ENCODE peak calls at places on chromosome 3, in ten cellular contexts. I is GM23248, W is upper lobe of right lung, P is astrocyte, J is neuronal stem cell, L is astrocyte of the spinal cord, U is cardiac muscle cell, M is spleen, F is pancreas, N is aorta. V is an unnamed sample.

GRCh38 chr3:52842424-52842823 is 7.6 kb upstream of the MUSTN1 start:
- DNase-seq in I (no peak), W (no peak), P (no peak), J (no peak), L (no peak), U (no peak), M (peak), F (no peak), N (no peak), V (no peak)

GRCh38 chr3:129261850-129262249 is 12.4 kb downstream of the COPG1 start:
- DNase-seq in I (no peak), W (no peak), P (no peak), J (no peak), L (no peak), U (no peak), M (no peak), F (no peak), N (no peak), V (no peak)

GRCh38 chr3:12658593-12659058 is 5.3 kb downstream of the RAF1 start:
- DNase-seq in I (peak), W (no peak), P (peak), J (no peak), L (peak), U (peak), M (no peak), F (no peak), N (no peak), V (peak)

GRCh38 chr3:147620906-147621305 is 211.7 kb downstream of the ZIC1 start:
- DNase-seq in I (peak), W (no peak), P (peak), J (no peak), L (peak), U (no peak), M (no peak), F (no peak), N (no peak), V (peak)

GRCh38 chr3:133644768-133645167 is 17.0 kb downstream of the TOPBP1 start:
- DNase-seq in I (peak), W (no peak), P (peak), J (no peak), L (peak), U (no peak), M (no peak), F (no peak), N (no peak), V (peak)

GRCh38 chr3:152444029-152444641 is 175.4 kb downstream of the MBNL1 start:
- DNase-seq in I (peak), W (no peak), P (peak), J (no peak), L (peak), U (peak), M (no peak), F (no peak), N (no peak), V (peak)

GRCh38 chr3:171508676-171509075 is 48.5 kb upstream of the TNIK start:
- DNase-seq in I (no peak), W (no peak), P (no peak), J (no peak), L (no peak), U (peak), M (no peak), F (no peak), N (no peak), V (no peak)

GRCh38 chr3:163476179-163476578 is 1602.1 kb downstream of the SI start:
- DNase-seq in I (no peak), W (no peak), P (no peak), J (no peak), L (peak), U (peak), M (no peak), F (no peak), N (no peak), V (no peak)

GRCh38 chr3:57184516-57184915 is 15.3 kb downstream of the HESX1 start:
- DNase-seq in I (peak), W (no peak), P (no peak), J (no peak), L (no peak), U (no peak), M (no peak), F (no peak), N (no peak), V (peak)

GRCh38 chr3:31064021-31064420 is 169.6 kb upstream of the GADL1 start:
- DNase-seq in I (peak), W (no peak), P (peak), J (no peak), L (peak), U (no peak), M (no peak), F (no peak), N (no peak), V (peak)

GRCh38 chr3:63911395-63911900 is 735 bp downstream of the SCAANT1 start:
- DNase-seq in I (peak), W (no peak), P (no peak), J (no peak), L (no peak), U (no peak), M (no peak), F (no peak), N (no peak), V (no peak)

GRCh38 chr3:169112153-169112892 is 551.2 kb downstream of the MECOM start:
- DNase-seq in I (peak), W (no peak), P (peak), J (no peak), L (peak), U (peak), M (no peak), F (no peak), N (no peak), V (peak)

GRCh38 chr3:11764931-11765363 is 81.7 kb downstream of the TAMM41 start:
- DNase-seq in I (peak), W (no peak), P (peak), J (no peak), L (peak), U (no peak), M (no peak), F (no peak), N (no peak), V (peak)

GRCh38 chr3:39146611-39147373 is 6.6 kb downstream of the CSRNP1 start:
- DNase-seq in I (peak), W (peak), P (peak), J (no peak), L (peak), U (no peak), M (peak), F (peak), N (peak), V (peak)

GRCh38 chr3:183980408-183980807 is 37.3 kb downstream of the ABCC5 start:
- DNase-seq in I (no peak), W (no peak), P (no peak), J (no peak), L (no peak), U (no peak), M (no peak), F (no peak), N (no peak), V (peak)

GRCh38 chr3:129793947-129794318 is 99.6 kb downstream of the TMCC1 start:
- DNase-seq in I (peak), W (no peak), P (no peak), J (peak), L (no peak), U (peak), M (no peak), F (no peak), N (no peak), V (no peak)

GRCh38 chr3:31011383-31011782 is 116.9 kb upstream of the GADL1 start:
- DNase-seq in I (no peak), W (no peak), P (no peak), J (no peak), L (no peak), U (no peak), M (no peak), F (no peak), N (no peak), V (no peak)

GRCh38 chr3:141045849-141046248 is 5.3 kb upstream of the SPSB4 start:
- DNase-seq in I (no peak), W (no peak), P (no peak), J (no peak), L (no peak), U (no peak), M (no peak), F (no peak), N (no peak), V (no peak)

GRCh38 chr3:122200681-122201080 is 17.2 kb downstream of the CASR start:
- DNase-seq in I (no peak), W (no peak), P (no peak), J (no peak), L (no peak), U (no peak), M (no peak), F (no peak), N (no peak), V (no peak)

GRCh38 chr3:149955449-149955848 is 15.2 kb downstream of the PFN2 start:
- DNase-seq in I (peak), W (no peak), P (no peak), J (no peak), L (no peak), U (no peak), M (no peak), F (no peak), N (no peak), V (no peak)

GRCh38 chr3:45599424-45599886 is 4.9 kb downstream of the LIMD1 start:
- DNase-seq in I (no peak), W (no peak), P (no peak), J (no peak), L (no peak), U (no peak), M (peak), F (peak), N (no peak), V (no peak)

GRCh38 chr3:12141350-12141749 is 17.4 kb downstream of the TIMP4 start:
- DNase-seq in I (no peak), W (no peak), P (no peak), J (no peak), L (no peak), U (no peak), M (no peak), F (no peak), N (no peak), V (no peak)

GRCh38 chr3:5231067-5231466 is 43.6 kb downstream of the EDEM1 start:
- DNase-seq in I (no peak), W (no peak), P (no peak), J (no peak), L (no peak), U (no peak), M (no peak), F (no peak), N (no peak), V (no peak)

GRCh38 chr3:169759256-169759655 is 5.6 kb downstream of the TERC start:
- DNase-seq in I (peak), W (no peak), P (peak), J (no peak), L (peak), U (no peak), M (no peak), F (no peak), N (no peak), V (peak)

GRCh38 chr3:157285966-157286365 is 126.0 kb upstream of the CCNL1 start:
- DNase-seq in I (peak), W (no peak), P (no peak), J (no peak), L (no peak), U (no peak), M (no peak), F (no peak), N (no peak), V (no peak)

GRCh38 chr3:128294999-128295468 is 141.8 kb downstream of the EEFSEC start:
- DNase-seq in I (no peak), W (no peak), P (no peak), J (no peak), L (no peak), U (no peak), M (no peak), F (no peak), N (no peak), V (no peak)

GRCh38 chr3:45907769-45908705 is 21.7 kb downstream of the CCR9 start:
- DNase-seq in I (peak), W (no peak), P (peak), J (no peak), L (peak), U (no peak), M (no peak), F (no peak), N (no peak), V (peak)

GRCh38 chr3:100226712-100227429 is 33.9 kb upstream of the TBC1D23 start:
- DNase-seq in I (peak), W (no peak), P (peak), J (no peak), L (peak), U (no peak), M (no peak), F (no peak), N (no peak), V (peak)

GRCh38 chr3:100225193-100225592 is 35.6 kb upstream of the TBC1D23 start:
- DNase-seq in I (no peak), W (no peak), P (no peak), J (no peak), L (no peak), U (no peak), M (no peak), F (no peak), N (no peak), V (no peak)

GRCh38 chr3:100230715-100231114 is 30.1 kb upstream of the TBC1D23 start:
- DNase-seq in I (no peak), W (no peak), P (peak), J (no peak), L (no peak), U (no peak), M (no peak), F (no peak), N (no peak), V (no peak)

GRCh38 chr3:100221159-100221558 is 39.6 kb upstream of the TBC1D23 start:
- DNase-seq in I (no peak), W (no peak), P (no peak), J (no peak), L (no peak), U (no peak), M (no peak), F (no peak), N (no peak), V (no peak)

GRCh38 chr3:100225883-100226282 is 34.9 kb upstream of the TBC1D23 start:
- DNase-seq in I (no peak), W (no peak), P (no peak), J (no peak), L (no peak), U (no peak), M (no peak), F (no peak), N (no peak), V (no peak)
- H3K4me3 ChIP-seq in I (no peak), W (no peak), P (no peak), J (no peak), L (no peak), U (no peak), M (no peak), F (no peak), N (no peak), V (no peak)

GRCh38 chr3:197522881-197523342 is 32.9 kb downstream of the BDH1 start:
- DNase-seq in I (peak), W (no peak), P (no peak), J (no peak), L (no peak), U (no peak), M (no peak), F (no peak), N (no peak), V (peak)

GRCh38 chr3:197525706-197526105 is 30.1 kb downstream of the BDH1 start:
- DNase-seq in I (peak), W (peak), P (peak), J (no peak), L (peak), U (no peak), M (peak), F (no peak), N (no peak), V (peak)

GRCh38 chr3:197522183-197522715 is 33.5 kb downstream of the BDH1 start:
- DNase-seq in I (no peak), W (no peak), P (no peak), J (no peak), L (no peak), U (no peak), M (no peak), F (no peak), N (no peak), V (peak)

GRCh38 chr3:197523551-197523950 is 32.2 kb downstream of the BDH1 start:
- DNase-seq in I (no peak), W (peak), P (no peak), J (no peak), L (no peak), U (no peak), M (no peak), F (no peak), N (no peak), V (no peak)

GRCh38 chr3:197524128-197524527 is 31.6 kb downstream of the BDH1 start:
- DNase-seq in I (no peak), W (no peak), P (no peak), J (no peak), L (no peak), U (no peak), M (no peak), F (no peak), N (no peak), V (no peak)
- H3K4me3 ChIP-seq in I (no peak), W (no peak), P (no peak), J (no peak), L (no peak), U (no peak), M (no peak), F (no peak), N (no peak), V (no peak)

DNA sequence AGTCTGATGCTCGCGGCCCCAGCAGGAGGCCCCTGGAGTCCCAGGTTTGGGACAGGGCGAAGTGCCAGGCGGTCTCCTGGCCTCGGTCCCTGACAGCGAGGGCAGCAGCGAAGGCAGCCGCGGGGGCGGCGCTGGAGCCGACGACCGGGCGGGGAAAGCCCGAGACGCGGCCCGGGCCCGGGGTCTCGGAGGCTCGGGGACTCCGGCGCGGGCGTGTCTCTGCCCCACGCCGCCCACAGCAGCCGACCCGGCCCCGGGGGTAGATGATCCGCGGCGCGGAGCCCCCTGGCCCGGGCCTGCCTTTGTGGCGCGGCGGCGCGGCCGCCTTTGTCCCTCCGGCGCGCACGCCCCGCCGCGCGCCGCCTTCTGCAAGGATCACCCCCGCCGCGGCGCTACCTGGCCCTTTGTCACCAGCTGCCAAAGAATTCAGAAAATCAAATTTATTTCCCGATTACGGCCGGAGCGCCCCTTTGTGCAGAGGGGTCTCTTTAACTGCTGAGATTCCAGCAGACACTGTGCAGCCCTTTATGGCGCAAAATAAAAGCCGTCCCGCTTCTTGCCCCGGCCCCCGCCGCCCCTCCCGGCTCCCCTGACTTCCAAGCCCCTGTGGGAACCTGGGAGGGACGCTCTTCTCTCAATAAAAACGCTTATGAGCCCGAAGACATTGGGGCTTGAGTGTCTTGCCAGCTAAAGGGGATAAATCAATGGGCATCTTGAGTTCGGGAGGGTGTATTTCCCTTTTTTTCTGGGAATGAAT is 68.3 kb downstream of the HES1 start:
- DNase-seq in I (no peak), W (peak), P (no peak), J (peak), L (no peak), U (peak), M (no peak), F (peak), N (no peak), V (no peak)
- H3K4me3 ChIP-seq in I (peak), W (peak), P (peak), J (peak), L (peak), U (peak), M (peak), F (no peak), N (no peak), V (no peak)

DNA sequence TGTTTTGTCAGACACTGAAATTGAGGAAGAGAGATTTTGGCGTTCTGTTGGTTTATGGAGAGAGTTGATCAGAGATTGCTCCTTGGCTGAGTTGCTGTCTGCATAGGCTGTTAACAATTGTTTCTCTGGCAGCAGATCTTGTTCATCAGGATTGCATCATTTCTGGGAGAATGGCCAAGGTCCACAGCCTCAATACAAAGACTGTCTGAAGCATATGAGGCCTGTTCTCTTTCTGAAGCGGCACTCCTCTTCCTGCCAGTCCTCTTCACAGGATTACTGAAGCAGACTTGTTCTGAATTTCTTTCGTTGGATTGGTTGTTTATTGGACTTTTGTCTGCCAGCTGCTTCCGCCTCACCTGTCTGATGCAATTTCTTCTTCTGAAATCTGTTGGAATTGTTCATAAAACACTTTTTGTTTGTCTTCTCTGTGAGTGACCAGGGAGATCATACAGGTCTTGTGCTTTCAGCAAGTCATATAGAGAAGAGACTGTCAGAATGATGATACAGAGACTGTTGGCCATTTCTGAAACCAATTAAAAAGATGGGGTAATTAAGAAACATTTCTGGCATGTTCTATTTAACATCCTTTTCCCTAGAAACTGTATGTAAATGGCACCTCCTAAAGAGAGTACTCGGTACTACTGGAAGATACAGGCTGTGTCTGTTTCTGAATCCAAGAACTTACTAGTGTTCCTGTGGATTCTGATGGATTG is 25.5 kb downstream of the SETD5 start:
- DNase-seq in I (peak), W (no peak), P (peak), J (peak), L (peak), U (peak), M (no peak), F (peak), N (peak), V (peak)
- H3K4me3 ChIP-seq in I (peak), W (no peak), P (peak), J (no peak), L (no peak), U (no peak), M (no peak), F (no peak), N (no peak), V (peak)

GRCh38 chr3:179194931-179195330 is 46.8 kb downstream of the PIK3CA start:
- DNase-seq in I (no peak), W (no peak), P (no peak), J (no peak), L (no peak), U (peak), M (no peak), F (no peak), N (no peak), V (no peak)
- H3K4me3 ChIP-seq in I (no peak), W (no peak), P (no peak), J (no peak), L (no peak), U (no peak), M (no peak), F (no peak), N (no peak), V (no peak)